ENCODE peak calls at places on chromosome 7, in four cellular contexts. Q is AG10803; T is neuronal stem cell; J is effector memory CD8-positive, alpha-beta T cell. O is an unnamed sample.

GRCh38 chr7:142583424-142583823 is 165.8 kb upstream of the PRSS1 start:
- DNase-seq in Q (peak; percentile 68), T (no peak), J (no peak), O (peak; percentile 70)

GRCh38 chr7:102082693-102083385 is 203.8 kb upstream of the SH2B2 start:
- DNase-seq in Q (no peak), T (no peak), J (no peak), O (no peak)

GRCh38 chr7:22173884-22174573 is 182.9 kb downstream of the RAPGEF5 start:
- DNase-seq in Q (no peak), T (no peak), J (peak; percentile 12), O (no peak)

GRCh38 chr7:44087914-44088838 is 5.8 kb upstream of the POLM start:
- DNase-seq in Q (peak; percentile 98), T (no peak), J (no peak), O (peak; percentile 98)

GRCh38 chr7:117012284-117013174 is 59.2 kb downstream of the ST7 start:
- DNase-seq in Q (peak; percentile 39), T (no peak), J (no peak), O (peak; percentile 22)

GRCh38 chr7:81684513-81685262 is 85.2 kb downstream of the HGF start:
- DNase-seq in Q (peak; percentile 100), T (peak; percentile 20), J (no peak), O (peak; percentile 100)

GRCh38 chr7:44921607-44922350 is 36.4 kb upstream of the PURB start:
- DNase-seq in Q (peak; percentile 63), T (peak; percentile 59), J (peak; percentile 97), O (peak; percentile 48)

GRCh38 chr7:111098011-111098925 is 7.3 kb downstream of the LRRN3 start:
- DNase-seq in Q (peak; percentile 35), T (no peak), J (peak; percentile 29), O (peak; percentile 35)

GRCh38 chr7:131970602-131971001 is 414.2 kb upstream of the PODXL start:
- DNase-seq in Q (no peak), T (no peak), J (no peak), O (no peak)

GRCh38 chr7:136533732-136534131 is 334.7 kb upstream of the CHRM2 start:
- DNase-seq in Q (no peak), T (no peak), J (no peak), O (no peak)

GRCh38 chr7:109879429-109879828 is 1211.5 kb upstream of the LRRN3 start:
- DNase-seq in Q (no peak), T (no peak), J (no peak), O (no peak)

GRCh38 chr7:158602905-158603772 is 15.5 kb upstream of the PTPRN2 start:
- DNase-seq in Q (no peak), T (no peak), J (no peak), O (no peak)

GRCh38 chr7:105141068-105141467 is 127.1 kb downstream of the KMT2E start:
- DNase-seq in Q (peak; percentile 58), T (peak; percentile 39), J (no peak), O (peak; percentile 34)

GRCh38 chr7:33849961-33850559 is 55.3 kb upstream of the BMPER start:
- DNase-seq in Q (no peak), T (no peak), J (no peak), O (no peak)

GRCh38 chr7:25391295-25391861 is 163.1 kb upstream of the NPVF start:
- DNase-seq in Q (peak; percentile 27), T (no peak), J (no peak), O (peak; percentile 5)

GRCh38 chr7:77606561-77606960 is 69.5 kb downstream of the PTPN12 start:
- DNase-seq in Q (no peak), T (no peak), J (no peak), O (no peak)

GRCh38 chr7:135147899-135148721 is at the start of gene TMEM140:
- DNase-seq in Q (peak; percentile 63), T (no peak), J (peak; percentile 67), O (peak; percentile 71)

O was measured in fibroblast of gingiva.